ENCODE peak calls at places on chromosomes 1 and 21, in seven cellular contexts. One of them, this sample, is unnamed.

GRCh38 chr1:201171063-201172036 is 17.1 kb upstream of the TMEM9 start:
- DNase-seq in HCT116: peak; percentile 46
- DNase-seq in SK-N-SH: peak; percentile 85
- DNase-seq in H1: no peak
- DNase-seq in K562: peak; percentile 75
- DNase-seq in HepG2: peak; percentile 65
- DNase-seq in GM12878: no peak
- DNase-seq in this sample: no peak

GRCh38 chr1:114108741-114109255 is 44.9 kb downstream of the SYT6 start:
- DNase-seq in HCT116: no peak
- DNase-seq in SK-N-SH: peak; percentile 33
- DNase-seq in H1: no peak
- DNase-seq in K562: no peak
- DNase-seq in HepG2: no peak
- DNase-seq in GM12878: peak; percentile 55
- DNase-seq in this sample: no peak

GRCh38 chr1:112011231-112011630 is 21.8 kb upstream of the KCND3 start:
- DNase-seq in HCT116: no peak
- DNase-seq in SK-N-SH: no peak
- DNase-seq in H1: no peak
- DNase-seq in K562: no peak
- DNase-seq in HepG2: no peak
- DNase-seq in GM12878: no peak
- DNase-seq in this sample: no peak

GRCh38 chr1:7425771-7426170 is 345.3 kb upstream of the VAMP3 start:
- DNase-seq in HCT116: no peak
- DNase-seq in SK-N-SH: no peak
- DNase-seq in H1: no peak
- DNase-seq in K562: no peak
- DNase-seq in HepG2: no peak
- DNase-seq in GM12878: no peak
- DNase-seq in this sample: no peak

GRCh38 chr1:112735752-112736151 is 20.6 kb upstream of the PPM1J start:
- DNase-seq in HCT116: peak; percentile 62
- DNase-seq in SK-N-SH: no peak
- DNase-seq in H1: no peak
- DNase-seq in K562: no peak
- DNase-seq in HepG2: no peak
- DNase-seq in GM12878: no peak
- DNase-seq in this sample: no peak

GRCh38 chr1:159000627-159001026 is 9.1 kb upstream of the IFI16 start:
- DNase-seq in HCT116: peak; percentile 10
- DNase-seq in SK-N-SH: no peak
- DNase-seq in H1: no peak
- DNase-seq in K562: no peak
- DNase-seq in HepG2: no peak
- DNase-seq in GM12878: no peak
- DNase-seq in this sample: no peak

GRCh38 chr1:108817016-108817415 is 39.9 kb downstream of the AKNAD1 start:
- DNase-seq in HCT116: no peak
- DNase-seq in SK-N-SH: no peak
- DNase-seq in H1: no peak
- DNase-seq in K562: no peak
- DNase-seq in HepG2: peak; percentile 2
- DNase-seq in GM12878: no peak
- DNase-seq in this sample: no peak

GRCh38 chr1:178871551-178872320 is 859 bp upstream of the ANGPTL1 start:
- DNase-seq in HCT116: no peak
- DNase-seq in SK-N-SH: no peak
- DNase-seq in H1: no peak
- DNase-seq in K562: no peak
- DNase-seq in HepG2: peak; percentile 73
- DNase-seq in GM12878: no peak
- DNase-seq in this sample: no peak

GRCh38 chr1:27382950-27383627 is at the start of gene CD164L2:
- DNase-seq in HCT116: no peak
- DNase-seq in SK-N-SH: peak; percentile 70
- DNase-seq in H1: no peak
- DNase-seq in K562: peak; percentile 99
- DNase-seq in HepG2: no peak
- DNase-seq in GM12878: no peak
- DNase-seq in this sample: no peak

DNA sequence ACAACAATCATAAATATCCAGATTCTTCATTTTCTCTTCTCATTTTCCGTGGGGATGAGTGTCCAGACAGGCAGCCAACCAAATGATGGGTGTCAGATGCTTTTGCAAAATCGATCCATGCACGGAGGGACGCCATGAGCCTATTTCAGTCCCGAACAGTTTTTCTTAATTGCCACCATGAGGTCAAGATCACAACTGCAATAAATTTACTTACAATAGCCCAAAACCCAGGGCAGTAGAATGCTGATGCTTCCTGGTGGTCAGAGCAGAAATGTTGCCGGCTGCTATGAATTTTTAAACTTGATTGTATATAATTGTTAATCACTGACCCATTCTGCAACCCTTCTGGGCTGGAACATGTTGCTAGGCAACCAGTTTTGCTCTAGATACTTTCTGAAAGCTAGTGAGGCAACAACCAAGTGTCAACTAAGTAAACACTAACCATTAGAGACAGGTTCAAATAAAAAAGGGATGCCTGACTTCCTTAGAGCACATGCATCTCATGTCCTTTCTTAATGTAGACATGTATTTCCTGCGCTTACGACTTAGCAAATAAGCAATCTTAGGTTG is 132.6 kb upstream of the TIAM1 start:
- DNase-seq in HCT116: no peak
- DNase-seq in SK-N-SH: no peak
- DNase-seq in H1: no peak
- DNase-seq in K562: no peak
- DNase-seq in HepG2: no peak
- DNase-seq in GM12878: no peak
- DNase-seq in this sample: no peak
- TF ChIP-seq CTCF in HCT116: peak; percentile 22
- TF ChIP-seq CTCF in SK-N-SH: no peak
- TF ChIP-seq CTCF in H1: no peak
- TF ChIP-seq CTCF in K562: no peak
- TF ChIP-seq CTCF in HepG2: no peak
- TF ChIP-seq CTCF in GM12878: no peak
- TF ChIP-seq CTCF in this sample: no peak

GRCh38 chr1:192700834-192701271 is 64.9 kb downstream of the RGS13 start:
- DNase-seq in HCT116: peak; percentile 56
- DNase-seq in SK-N-SH: no peak
- DNase-seq in H1: no peak
- DNase-seq in K562: no peak
- DNase-seq in HepG2: peak; percentile 85
- DNase-seq in GM12878: no peak
- DNase-seq in this sample: no peak
- TF ChIP-seq SIN3A in HCT116: peak; percentile 40
- TF ChIP-seq SIN3A in SK-N-SH: no peak
- TF ChIP-seq SIN3A in H1: no peak
- TF ChIP-seq SIN3A in K562: no peak
- TF ChIP-seq SIN3A in HepG2: no peak
- TF ChIP-seq SIN3A in GM12878: no peak
- TF ChIP-seq SIN3A in this sample: no peak

DNA sequence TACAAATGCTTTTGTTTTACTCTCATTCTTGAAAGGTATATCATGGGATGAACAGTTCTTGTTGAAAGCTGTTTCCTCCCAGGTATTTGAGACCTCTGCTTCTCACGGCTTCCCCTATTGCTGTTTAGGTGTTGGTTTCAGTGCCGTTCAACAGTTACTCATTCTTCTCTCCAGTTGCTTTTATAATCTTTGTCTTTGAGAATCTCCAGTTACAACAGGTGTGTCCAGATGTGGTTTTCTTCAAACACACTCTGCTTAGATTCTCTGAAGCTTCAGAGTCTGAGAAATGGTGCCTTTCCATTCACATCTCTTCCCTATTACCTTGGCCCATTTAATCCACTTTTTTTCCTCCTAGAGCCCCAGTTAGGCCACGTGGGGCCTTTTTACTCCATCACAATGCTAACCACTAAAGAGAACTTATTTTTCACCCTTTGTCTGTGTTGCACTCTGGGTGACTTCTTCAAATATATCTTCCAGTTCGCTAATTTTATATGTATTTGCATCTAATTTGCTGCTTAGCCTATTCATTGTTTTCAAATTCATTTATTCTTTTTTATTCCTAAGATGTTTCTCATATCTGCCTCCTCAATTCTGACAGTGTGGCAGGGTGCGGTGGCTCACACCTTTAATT is 46.7 kb upstream of the SLC19A1 start:
- DNase-seq in HCT116: no peak
- DNase-seq in SK-N-SH: no peak
- DNase-seq in H1: no peak
- DNase-seq in K562: no peak
- DNase-seq in HepG2: no peak
- DNase-seq in GM12878: no peak
- DNase-seq in this sample: no peak
- H3K9me3 ChIP-seq in HCT116: no peaks in the 10 kb centered on the region
- H3K9me3 ChIP-seq in SK-N-SH: peaks cover 7% of the 10 kb centered on the region
- H3K9me3 ChIP-seq in H1: peaks cover 24% of the 10 kb centered on the region
- H3K9me3 ChIP-seq in K562: peaks cover 12% of the 10 kb centered on the region
- H3K9me3 ChIP-seq in HepG2: peaks cover 11% of the 10 kb centered on the region
- H3K9me3 ChIP-seq in GM12878: peaks cover 5% of the 10 kb centered on the region
- H3K9me3 ChIP-seq in this sample: peaks cover 6% of the 10 kb centered on the region

GRCh38 chr1:59045137-59045536 is 251.8 kb upstream of the FGGY start:
- DNase-seq in HCT116: no peak
- DNase-seq in SK-N-SH: no peak
- DNase-seq in H1: no peak
- DNase-seq in K562: no peak
- DNase-seq in HepG2: no peak
- DNase-seq in GM12878: no peak
- DNase-seq in this sample: no peak
- TF ChIP-seq CTCF in HCT116: no peak
- TF ChIP-seq CTCF in SK-N-SH: no peak
- TF ChIP-seq CTCF in H1: no peak
- TF ChIP-seq CTCF in K562: no peak
- TF ChIP-seq CTCF in HepG2: no peak
- TF ChIP-seq CTCF in GM12878: no peak
- TF ChIP-seq CTCF in this sample: no peak

GRCh38 chr1:61085191-61086086 is 3.1 kb downstream of the NFIA start:
- DNase-seq in HCT116: no peak
- DNase-seq in SK-N-SH: no peak
- DNase-seq in H1: no peak
- DNase-seq in K562: no peak
- DNase-seq in HepG2: no peak
- DNase-seq in GM12878: no peak
- DNase-seq in this sample: no peak

GRCh38 chr1:61082336-61083013 is at the start of gene NFIA:
- DNase-seq in HCT116: peak; percentile 49
- DNase-seq in SK-N-SH: peak; percentile 81
- DNase-seq in H1: no peak
- DNase-seq in K562: peak; percentile 83
- DNase-seq in HepG2: peak; percentile 83
- DNase-seq in GM12878: no peak
- DNase-seq in this sample: peak; percentile 59

GRCh38 chr1:61083014-61083798 is 845 bp downstream of the NFIA start:
- DNase-seq in HCT116: no peak
- DNase-seq in SK-N-SH: peak; percentile 81
- DNase-seq in H1: no peak
- DNase-seq in K562: peak; percentile 56
- DNase-seq in HepG2: no peak
- DNase-seq in GM12878: no peak
- DNase-seq in this sample: no peak

GRCh38 chr1:61084560-61084991 is 2.2 kb downstream of the NFIA start:
- DNase-seq in HCT116: no peak
- DNase-seq in SK-N-SH: no peak
- DNase-seq in H1: no peak
- DNase-seq in K562: no peak
- DNase-seq in HepG2: no peak
- DNase-seq in GM12878: no peak
- DNase-seq in this sample: no peak

GRCh38 chr1:61083799-61084385 is 1.5 kb downstream of the NFIA start:
- DNase-seq in HCT116: no peak
- DNase-seq in SK-N-SH: no peak
- DNase-seq in H1: no peak
- DNase-seq in K562: no peak
- DNase-seq in HepG2: no peak
- DNase-seq in GM12878: no peak
- DNase-seq in this sample: peak; percentile 18
- TF ChIP-seq SIN3A in HCT116: no peak
- TF ChIP-seq SIN3A in SK-N-SH: no peak
- TF ChIP-seq SIN3A in H1: no peak
- TF ChIP-seq SIN3A in K562: no peak
- TF ChIP-seq SIN3A in HepG2: no peak
- TF ChIP-seq SIN3A in GM12878: no peak
- TF ChIP-seq SIN3A in this sample: no peak

GRCh38 chr1:147643974-147644373 is 26.4 kb downstream of the ACP6 start:
- DNase-seq in HCT116: no peak
- DNase-seq in SK-N-SH: no peak
- DNase-seq in H1: no peak
- DNase-seq in K562: no peak
- DNase-seq in HepG2: no peak
- DNase-seq in GM12878: no peak
- DNase-seq in this sample: no peak
- H3K9me3 ChIP-seq in HCT116: no peaks in the 10 kb centered on the region
- H3K9me3 ChIP-seq in SK-N-SH: no peaks in the 10 kb centered on the region
- H3K9me3 ChIP-seq in H1: no peaks in the 10 kb centered on the region
- H3K9me3 ChIP-seq in K562: no peaks in the 10 kb centered on the region
- H3K9me3 ChIP-seq in HepG2: no peaks in the 10 kb centered on the region
- H3K9me3 ChIP-seq in GM12878: no peaks in the 10 kb centered on the region
- H3K9me3 ChIP-seq in this sample: no peaks in the 10 kb centered on the region

GRCh38 chr21:41848533-41848932 is 30.6 kb downstream of the PRDM15 start:
- DNase-seq in HCT116: no peak
- DNase-seq in SK-N-SH: no peak
- DNase-seq in H1: no peak
- DNase-seq in K562: no peak
- DNase-seq in HepG2: no peak
- DNase-seq in GM12878: no peak
- DNase-seq in this sample: no peak

GRCh38 chr21:41846536-41846935 is 32.6 kb downstream of the PRDM15 start:
- DNase-seq in HCT116: no peak
- DNase-seq in SK-N-SH: no peak
- DNase-seq in H1: no peak
- DNase-seq in K562: no peak
- DNase-seq in HepG2: no peak
- DNase-seq in GM12878: no peak
- DNase-seq in this sample: no peak

GRCh38 chr21:41846033-41846317 is 33.2 kb downstream of the PRDM15 start:
- DNase-seq in HCT116: no peak
- DNase-seq in SK-N-SH: no peak
- DNase-seq in H1: no peak
- DNase-seq in K562: no peak
- DNase-seq in HepG2: no peak
- DNase-seq in GM12878: no peak
- DNase-seq in this sample: no peak

GRCh38 chr21:41845310-41846032 is 33.7 kb downstream of the PRDM15 start:
- DNase-seq in HCT116: no peak
- DNase-seq in SK-N-SH: no peak
- DNase-seq in H1: no peak
- DNase-seq in K562: peak; percentile 70
- DNase-seq in HepG2: no peak
- DNase-seq in GM12878: no peak
- DNase-seq in this sample: no peak

GRCh38 chr21:41847066-41847804 is 31.9 kb downstream of the PRDM15 start:
- DNase-seq in HCT116: no peak
- DNase-seq in SK-N-SH: no peak
- DNase-seq in H1: no peak
- DNase-seq in K562: peak; percentile 63
- DNase-seq in HepG2: no peak
- DNase-seq in GM12878: no peak
- DNase-seq in this sample: no peak
- TF ChIP-seq CTCF in HCT116: peak; percentile 25
- TF ChIP-seq CTCF in SK-N-SH: peak; percentile 17
- TF ChIP-seq CTCF in H1: peak; percentile 62
- TF ChIP-seq CTCF in K562: peak; percentile 64
- TF ChIP-seq CTCF in HepG2: no peak
- TF ChIP-seq CTCF in GM12878: no peak
- TF ChIP-seq CTCF in this sample: no peak

GRCh38 chr1:41239988-41240610 is 2.0 kb downstream of the SCMH1 start:
- DNase-seq in HCT116: no peak
- DNase-seq in SK-N-SH: no peak
- DNase-seq in H1: no peak
- DNase-seq in K562: no peak
- DNase-seq in HepG2: peak; percentile 99
- DNase-seq in GM12878: no peak
- DNase-seq in this sample: no peak
- TF ChIP-seq SIN3A in HCT116: peak; percentile 4
- TF ChIP-seq SIN3A in SK-N-SH: peak; percentile 19
- TF ChIP-seq SIN3A in H1: no peak
- TF ChIP-seq SIN3A in K562: no peak
- TF ChIP-seq SIN3A in HepG2: peak; percentile 65
- TF ChIP-seq SIN3A in GM12878: no peak
- TF ChIP-seq SIN3A in this sample: no peak